ENCODE peak calls at places on chromosomes 4 and X, in six cellular contexts. One of them, this sample, is unnamed.

GRCh38 chr4:37934609-37935008 is 25.6 kb upstream of the PTTG2 start:
- DNase-seq in brain microvascular endothelial cell: no peak
- DNase-seq in K562: no peak
- DNase-seq in mucosa of descending colon: no peak
- DNase-seq in CD8-positive, alpha-beta memory T cell: no peak
- DNase-seq in IMR-90: no peak
- DNase-seq in this sample: no peak

GRCh38 chr4:2811830-2812599 is 19.1 kb downstream of the SH3BP2 start:
- DNase-seq in brain microvascular endothelial cell: peak
- DNase-seq in K562: no peak
- DNase-seq in IMR-90: peak
- DNase-seq in CD8-positive, alpha-beta memory T cell: peak
- DNase-seq in mucosa of descending colon: peak
- DNase-seq in this sample: peak

GRCh38 chr4:32697281-32697814 is 1977.2 kb downstream of the PCDH7 start:
- DNase-seq in mucosa of descending colon: no peak
- DNase-seq in brain microvascular endothelial cell: no peak
- DNase-seq in K562: no peak
- DNase-seq in IMR-90: no peak
- DNase-seq in CD8-positive, alpha-beta memory T cell: no peak
- DNase-seq in this sample: no peak

GRCh38 chr4:37639551-37640293 is 46.5 kb downstream of the RELL1 start:
- DNase-seq in IMR-90: no peak
- DNase-seq in brain microvascular endothelial cell: no peak
- DNase-seq in mucosa of descending colon: no peak
- DNase-seq in CD8-positive, alpha-beta memory T cell: no peak
- DNase-seq in K562: no peak
- DNase-seq in this sample: no peak

GRCh38 chr4:19286924-19287323 is 964.8 kb upstream of the SLIT2 start:
- DNase-seq in IMR-90: no peak
- DNase-seq in K562: no peak
- DNase-seq in CD8-positive, alpha-beta memory T cell: no peak
- DNase-seq in brain microvascular endothelial cell: no peak
- DNase-seq in mucosa of descending colon: no peak
- DNase-seq in this sample: no peak

GRCh38 chr4:96103086-96103485 is 263.2 kb downstream of the PDHA2 start:
- DNase-seq in K562: peak
- DNase-seq in mucosa of descending colon: no peak
- DNase-seq in brain microvascular endothelial cell: peak
- DNase-seq in CD8-positive, alpha-beta memory T cell: no peak
- DNase-seq in IMR-90: no peak
- DNase-seq in this sample: no peak

GRCh38 chr4:101284546-101284945 is 62.8 kb downstream of the PPP3CA start:
- DNase-seq in IMR-90: no peak
- DNase-seq in K562: no peak
- DNase-seq in brain microvascular endothelial cell: no peak
- DNase-seq in mucosa of descending colon: no peak
- DNase-seq in CD8-positive, alpha-beta memory T cell: no peak
- DNase-seq in this sample: peak

GRCh38 chrX:134706138-134706537 is 47.9 kb upstream of the PLAC1 start:
- DNase-seq in brain microvascular endothelial cell: no peak
- DNase-seq in CD8-positive, alpha-beta memory T cell: no peak
- DNase-seq in IMR-90: no peak
- DNase-seq in mucosa of descending colon: no peak
- DNase-seq in K562: no peak
- DNase-seq in this sample: no peak

GRCh38 chr4:139568206-139568969 is 12.4 kb upstream of the SETD7 start:
- DNase-seq in mucosa of descending colon: no peak
- DNase-seq in IMR-90: no peak
- DNase-seq in K562: no peak
- DNase-seq in CD8-positive, alpha-beta memory T cell: no peak
- DNase-seq in brain microvascular endothelial cell: peak
- DNase-seq in this sample: no peak

GRCh38 chr4:152779513-152780266 is at the start of the genes ARFIP1 and TIGD4:
- DNase-seq in IMR-90: peak
- DNase-seq in K562: peak
- DNase-seq in mucosa of descending colon: peak
- DNase-seq in CD8-positive, alpha-beta memory T cell: peak
- DNase-seq in brain microvascular endothelial cell: peak
- DNase-seq in this sample: peak

GRCh38 chrX:114619874-114620273 is 36.0 kb downstream of the HTR2C start:
- DNase-seq in K562: peak
- DNase-seq in mucosa of descending colon: no peak
- DNase-seq in IMR-90: no peak
- DNase-seq in CD8-positive, alpha-beta memory T cell: no peak
- DNase-seq in brain microvascular endothelial cell: no peak
- DNase-seq in this sample: no peak

GRCh38 chrX:151393514-151393913 is 3.5 kb upstream of the VMA21 start:
- DNase-seq in IMR-90: no peak
- DNase-seq in mucosa of descending colon: no peak
- DNase-seq in brain microvascular endothelial cell: no peak
- DNase-seq in K562: no peak
- DNase-seq in CD8-positive, alpha-beta memory T cell: peak
- DNase-seq in this sample: peak

GRCh38 chr4:139866270-139866962 is 200.8 kb downstream of the MGST2 start:
- DNase-seq in brain microvascular endothelial cell: no peak
- DNase-seq in CD8-positive, alpha-beta memory T cell: no peak
- DNase-seq in mucosa of descending colon: no peak
- DNase-seq in K562: no peak
- DNase-seq in IMR-90: no peak
- DNase-seq in this sample: no peak

GRCh38 chrX:13754765-13755164 is 20.2 kb downstream of the OFD1 start:
- DNase-seq in CD8-positive, alpha-beta memory T cell: no peak
- DNase-seq in mucosa of descending colon: no peak
- DNase-seq in brain microvascular endothelial cell: no peak
- DNase-seq in K562: no peak
- DNase-seq in IMR-90: no peak
- DNase-seq in this sample: no peak

GRCh38 chr4:82905205-82905604 is 4.7 kb downstream of the THAP9 start:
- DNase-seq in K562: peak
- DNase-seq in brain microvascular endothelial cell: peak
- DNase-seq in CD8-positive, alpha-beta memory T cell: peak
- DNase-seq in mucosa of descending colon: no peak
- DNase-seq in IMR-90: peak
- DNase-seq in this sample: no peak

GRCh38 chr4:170089274-170089742 is 448 bp downstream of the AADAT start:
- DNase-seq in brain microvascular endothelial cell: peak
- DNase-seq in IMR-90: peak
- DNase-seq in CD8-positive, alpha-beta memory T cell: no peak
- DNase-seq in K562: no peak
- DNase-seq in mucosa of descending colon: no peak
- DNase-seq in this sample: no peak

GRCh38 chr4:30945586-30945985 is 225.4 kb downstream of the PCDH7 start:
- DNase-seq in mucosa of descending colon: no peak
- DNase-seq in IMR-90: peak
- DNase-seq in brain microvascular endothelial cell: no peak
- DNase-seq in K562: no peak
- DNase-seq in CD8-positive, alpha-beta memory T cell: no peak
- DNase-seq in this sample: no peak

GRCh38 chr4:10018818-10019438 is 2.4 kb downstream of the SLC2A9 start:
- DNase-seq in brain microvascular endothelial cell: peak
- DNase-seq in K562: peak
- DNase-seq in IMR-90: peak
- DNase-seq in CD8-positive, alpha-beta memory T cell: peak
- DNase-seq in mucosa of descending colon: peak
- DNase-seq in this sample: peak
- H3K4me3 ChIP-seq in brain microvascular endothelial cell: peak
- H3K4me3 ChIP-seq in K562: peak
- H3K4me3 ChIP-seq in IMR-90: peak
- H3K4me3 ChIP-seq in CD8-positive, alpha-beta memory T cell: peak
- H3K4me3 ChIP-seq in mucosa of descending colon: no peak
- H3K4me3 ChIP-seq in this sample: peak

DNA sequence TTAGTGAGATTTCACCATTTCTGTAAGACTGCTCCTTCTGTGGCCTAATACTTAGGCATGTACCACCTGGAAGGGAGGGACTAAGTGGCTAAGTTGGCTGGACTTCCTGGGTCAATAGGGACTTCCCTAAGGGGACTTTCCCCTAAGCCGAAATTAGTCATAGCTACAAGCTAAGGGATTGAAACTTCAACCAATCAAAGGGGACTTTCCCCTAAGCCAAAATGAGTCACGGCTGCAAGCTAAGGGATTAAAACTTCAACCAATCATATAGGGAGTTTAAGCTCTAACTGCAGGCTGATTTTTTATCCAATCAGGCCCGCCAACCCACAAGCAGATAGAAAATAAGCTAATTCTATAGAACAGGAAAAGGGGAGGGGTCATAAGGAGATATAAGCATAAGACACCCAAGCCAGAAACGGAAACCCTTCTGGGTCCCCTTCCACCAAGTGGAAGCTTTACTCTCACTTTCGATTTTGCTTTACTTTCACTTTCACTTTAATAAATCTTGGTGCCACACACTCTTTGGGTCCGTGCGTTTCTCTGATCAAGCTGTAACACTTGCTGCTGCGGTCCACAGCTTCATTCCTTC is 382.8 kb downstream of the KLHL4 start:
- DNase-seq in IMR-90: no peak
- DNase-seq in mucosa of descending colon: no peak
- DNase-seq in brain microvascular endothelial cell: no peak
- DNase-seq in K562: no peak
- DNase-seq in CD8-positive, alpha-beta memory T cell: no peak
- DNase-seq in this sample: no peak
- H3K4me3 ChIP-seq in IMR-90: no peak
- H3K4me3 ChIP-seq in mucosa of descending colon: no peak
- H3K4me3 ChIP-seq in brain microvascular endothelial cell: no peak
- H3K4me3 ChIP-seq in K562: no peak
- H3K4me3 ChIP-seq in CD8-positive, alpha-beta memory T cell: no peak
- H3K4me3 ChIP-seq in this sample: no peak

GRCh38 chr4:133148690-133149363 is at the start of gene PCDH10:
- DNase-seq in mucosa of descending colon: peak
- DNase-seq in CD8-positive, alpha-beta memory T cell: no peak
- DNase-seq in K562: peak
- DNase-seq in IMR-90: peak
- DNase-seq in brain microvascular endothelial cell: peak
- DNase-seq in this sample: no peak

GRCh38 chr4:133146574-133147198 is 2.4 kb upstream of the PCDH10 start:
- DNase-seq in mucosa of descending colon: no peak
- DNase-seq in brain microvascular endothelial cell: peak
- DNase-seq in K562: no peak
- DNase-seq in IMR-90: peak
- DNase-seq in CD8-positive, alpha-beta memory T cell: no peak
- DNase-seq in this sample: no peak

GRCh38 chr4:133147922-133148689 is 988 bp upstream of the PCDH10 start:
- DNase-seq in IMR-90: peak
- DNase-seq in CD8-positive, alpha-beta memory T cell: no peak
- DNase-seq in K562: no peak
- DNase-seq in brain microvascular endothelial cell: peak
- DNase-seq in mucosa of descending colon: no peak
- DNase-seq in this sample: no peak

GRCh38 chr4:133146192-133146573 is 2.9 kb upstream of the PCDH10 start:
- DNase-seq in IMR-90: no peak
- DNase-seq in K562: no peak
- DNase-seq in mucosa of descending colon: no peak
- DNase-seq in CD8-positive, alpha-beta memory T cell: no peak
- DNase-seq in brain microvascular endothelial cell: no peak
- DNase-seq in this sample: no peak

DNA sequence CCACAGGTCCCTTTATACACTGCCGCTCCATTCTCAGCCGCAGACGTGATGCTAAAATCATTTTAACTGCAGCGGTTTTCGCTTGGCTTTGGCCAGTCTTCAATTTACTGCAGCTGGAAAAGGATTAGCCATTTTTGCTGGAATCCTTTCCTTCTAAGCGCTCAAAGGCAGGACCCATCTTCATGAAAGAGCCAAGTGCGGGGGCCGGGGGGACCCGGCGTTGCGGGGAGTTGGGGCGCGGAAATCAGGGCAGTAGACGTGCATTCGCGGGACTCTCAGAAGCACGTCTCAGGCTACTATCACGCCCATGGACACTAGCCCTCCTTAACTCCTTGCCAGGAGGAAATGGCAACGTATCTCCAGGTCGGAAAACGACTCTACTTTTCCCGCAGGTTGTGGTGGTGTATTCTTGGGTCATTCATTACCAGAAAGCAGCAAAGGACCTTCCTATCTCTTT is 1.7 kb upstream of the PCDH10 start:
- DNase-seq in mucosa of descending colon: no peak
- DNase-seq in CD8-positive, alpha-beta memory T cell: no peak
- DNase-seq in brain microvascular endothelial cell: peak
- DNase-seq in K562: no peak
- DNase-seq in IMR-90: no peak
- DNase-seq in this sample: no peak
- H3K4me3 ChIP-seq in mucosa of descending colon: no peak
- H3K4me3 ChIP-seq in CD8-positive, alpha-beta memory T cell: no peak
- H3K4me3 ChIP-seq in brain microvascular endothelial cell: peak
- H3K4me3 ChIP-seq in K562: no peak
- H3K4me3 ChIP-seq in IMR-90: peak
- H3K4me3 ChIP-seq in this sample: no peak

GRCh38 chr4:104772849-104773248 is 278.2 kb upstream of the CXXC4 start:
- DNase-seq in IMR-90: no peak
- DNase-seq in mucosa of descending colon: no peak
- DNase-seq in brain microvascular endothelial cell: no peak
- DNase-seq in K562: no peak
- DNase-seq in CD8-positive, alpha-beta memory T cell: no peak
- DNase-seq in this sample: no peak
- H3K4me3 ChIP-seq in IMR-90: no peak
- H3K4me3 ChIP-seq in mucosa of descending colon: no peak
- H3K4me3 ChIP-seq in brain microvascular endothelial cell: no peak
- H3K4me3 ChIP-seq in K562: no peak
- H3K4me3 ChIP-seq in CD8-positive, alpha-beta memory T cell: no peak
- H3K4me3 ChIP-seq in this sample: no peak

DNA sequence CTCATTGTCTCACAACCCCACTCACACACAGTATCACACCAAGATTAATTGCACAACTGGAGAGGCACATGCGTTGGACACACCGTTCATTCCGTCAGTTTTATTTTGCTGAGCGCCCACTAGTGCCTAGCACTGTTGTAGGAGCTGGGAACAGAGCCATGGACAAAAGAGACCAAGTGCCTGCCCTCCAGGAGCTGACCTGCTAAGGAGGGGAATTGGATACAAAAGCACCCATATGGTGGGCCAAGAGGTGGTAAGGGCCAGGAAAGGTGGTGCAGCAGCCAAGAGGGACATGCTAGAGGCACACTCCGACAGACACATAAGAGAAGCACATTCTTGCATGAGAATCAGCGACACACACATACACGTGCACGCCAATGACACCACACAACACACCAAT is 705 bp upstream of the CRMP1 start:
- DNase-seq in mucosa of descending colon: no peak
- DNase-seq in K562: no peak
- DNase-seq in brain microvascular endothelial cell: no peak
- DNase-seq in IMR-90: no peak
- DNase-seq in CD8-positive, alpha-beta memory T cell: no peak
- DNase-seq in this sample: no peak
- H3K4me3 ChIP-seq in mucosa of descending colon: no peak
- H3K4me3 ChIP-seq in K562: no peak
- H3K4me3 ChIP-seq in brain microvascular endothelial cell: no peak
- H3K4me3 ChIP-seq in IMR-90: no peak
- H3K4me3 ChIP-seq in CD8-positive, alpha-beta memory T cell: no peak
- H3K4me3 ChIP-seq in this sample: no peak

This sample was measured in naive thymus-derived CD4-positive, alpha-beta T cell.